ENCODE peak calls at places on chromosomes 1 and 21, in four cellular contexts. A is HepG2, V is Panc1, Z is K562. J is an unnamed sample.

GRCh38 chr1:213409971-213410370 is 358.9 kb downstream of the RPS6KC1 start:
- DNase-seq in A (no peak), V (no peak), Z (no peak), J (no peak)

GRCh38 chr1:15709226-15709625 is 25.1 kb downstream of the PLEKHM2 start:
- DNase-seq in A (no peak), V (no peak), Z (no peak), J (no peak)

GRCh38 chr1:243505986-243506689 is 250.3 kb downstream of the SDCCAG8 start:
- DNase-seq in A (peak), V (no peak), Z (peak), J (no peak)

GRCh38 chr21:45528028-45528705 is 14.1 kb downstream of the SLC19A1 start:
- DNase-seq in A (no peak), V (no peak), Z (no peak), J (no peak)

GRCh38 chr1:174021611-174022079 is 512 bp downstream of the RC3H1 start:
- DNase-seq in A (peak), V (no peak), Z (peak), J (no peak)

GRCh38 chr1:39574646-39575045 is 1.9 kb downstream of the PABPC4 start:
- DNase-seq in A (peak), V (no peak), Z (peak), J (no peak)

GRCh38 chr1:31709060-31709459 is 5.2 kb upstream of the COL16A1 start:
- DNase-seq in A (no peak), V (no peak), Z (no peak), J (no peak)

GRCh38 chr1:59061876-59062275 is 235.0 kb upstream of the FGGY start:
- DNase-seq in A (no peak), V (no peak), Z (no peak), J (peak)

GRCh38 chr1:8822383-8823294 is 5.2 kb upstream of the RERE start:
- DNase-seq in A (peak), V (no peak), Z (peak), J (peak)

GRCh38 chr1:247467008-247467572 is 9.2 kb upstream of the OR2B11 start:
- DNase-seq in A (no peak), V (no peak), Z (no peak), J (no peak)

GRCh38 chr1:80531182-80531581 is 1269.6 kb upstream of the ADGRL2 start:
- DNase-seq in A (no peak), V (no peak), Z (no peak), J (peak)

GRCh38 chr1:51518730-51519047 is 377 bp downstream of the EPS15 start:
- DNase-seq in A (peak), V (no peak), Z (peak), J (no peak)

GRCh38 chr21:46091118-46091517 is 6.8 kb upstream of the COL6A2 start:
- DNase-seq in A (no peak), V (no peak), Z (no peak), J (no peak)

GRCh38 chr1:45001011-45001481 is 10.1 kb downstream of the HECTD3 start:
- DNase-seq in A (no peak), V (no peak), Z (no peak), J (no peak)

GRCh38 chr21:37936010-37936785 is 19.9 kb upstream of the KCNJ6 start:
- DNase-seq in A (no peak), V (no peak), Z (no peak), J (no peak)

GRCh38 chr1:34479731-34480130 is 275.1 kb upstream of the GJB5 start:
- DNase-seq in A (no peak), V (no peak), Z (no peak), J (no peak)

GRCh38 chr1:17370618-17371017 is 1.4 kb upstream of the PADI6 start:
- DNase-seq in A (peak), V (no peak), Z (peak), J (peak)

GRCh38 chr1:228376262-228376628 is 30.4 kb downstream of the TRIM11 start:
- DNase-seq in A (no peak), V (no peak), Z (no peak), J (no peak)

GRCh38 chr1:30191154-30191702 is 532.2 kb downstream of the MATN1 start:
- DNase-seq in A (no peak), V (no peak), Z (peak), J (peak)

GRCh38 chr1:48056365-48056764 is 59.2 kb upstream of the TRABD2B start:
- DNase-seq in A (no peak), V (no peak), Z (no peak), J (no peak)

GRCh38 chr1:239802275-239802674 is 289.4 kb upstream of the FMN2 start:
- DNase-seq in A (no peak), V (no peak), Z (no peak), J (no peak)

GRCh38 chr1:157111396-157112165 is 12.0 kb upstream of the ETV3L start:
- DNase-seq in A (no peak), V (no peak), Z (no peak), J (no peak)

GRCh38 chr21:45971487-45972352 is 9.8 kb upstream of the COL6A1 start:
- DNase-seq in A (no peak), V (no peak), Z (no peak), J (no peak)

GRCh38 chr21:43284700-43285099 is 115.9 kb downstream of the CRYAA start:
- DNase-seq in A (no peak), V (no peak), Z (no peak), J (no peak)

GRCh38 chr1:206892351-206892984 is 4.8 kb upstream of the IL24 start:
- DNase-seq in A (no peak), V (no peak), Z (no peak), J (no peak)

GRCh38 chr21:28537371-28538079 is 455.2 kb downstream of the LTN1 start:
- DNase-seq in A (no peak), V (no peak), Z (no peak), J (no peak)

GRCh38 chr1:209383907-209384709 is 199.4 kb upstream of the CAMK1G start:
- DNase-seq in A (no peak), V (no peak), Z (no peak), J (no peak)

GRCh38 chr1:169650551-169650950 is 20.6 kb upstream of the SELP start:
- DNase-seq in A (no peak), V (no peak), Z (no peak), J (no peak)

GRCh38 chr1:27745466-27745865 is 19.7 kb downstream of the FAM76A start:
- DNase-seq in A (no peak), V (no peak), Z (no peak), J (no peak)

GRCh38 chr1:187566371-187566770 is 737.6 kb downstream of the PLA2G4A start:
- DNase-seq in A (no peak), V (no peak), Z (no peak), J (no peak)

GRCh38 chr1:235648407-235648907 is 1.1 kb downstream of the GNG4 start:
- DNase-seq in A (no peak), V (no peak), Z (no peak), J (no peak)

GRCh38 chr1:98126740-98127139 is 205.9 kb upstream of the DPYD start:
- DNase-seq in A (no peak), V (no peak), Z (no peak), J (no peak)

GRCh38 chr1:5765465-5765864 is 226.8 kb downstream of the NPHP4 start:
- DNase-seq in A (no peak), V (no peak), Z (no peak), J (no peak)

GRCh38 chr1:56573311-56573710 is 6.1 kb downstream of the PLPP3 start:
- DNase-seq in A (no peak), V (no peak), Z (no peak), J (no peak)

GRCh38 chr1:167373398-167373797 is 144.9 kb downstream of the CD247 start:
- DNase-seq in A (no peak), V (no peak), Z (peak), J (no peak)
- TF ChIP-seq TCF7L2 in A (no peak), V (no peak), Z (no peak), J (no peak)

DNA sequence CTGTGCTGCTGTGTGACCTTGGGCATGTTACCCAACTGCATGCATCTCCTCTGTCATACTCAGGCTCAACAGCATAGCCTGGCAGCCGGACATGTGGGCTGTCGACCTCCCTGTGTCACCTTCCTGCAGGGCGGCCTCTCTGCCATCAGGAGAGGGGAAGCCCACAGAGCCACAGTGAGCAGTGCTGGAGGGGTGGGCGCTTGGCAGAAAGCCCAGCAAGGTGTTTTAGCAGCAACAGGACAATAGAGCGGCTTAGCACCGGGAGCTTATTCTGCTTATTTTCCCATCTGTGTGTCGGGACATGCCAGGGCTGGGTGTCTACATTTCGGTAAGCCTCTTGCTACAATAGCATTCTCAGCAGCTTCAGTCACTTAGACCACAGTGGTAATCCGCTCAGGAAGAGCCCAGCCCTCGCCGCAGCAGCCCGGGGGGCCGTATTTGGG is 22.8 kb upstream of the CDK18 start:
- DNase-seq in A (no peak), V (no peak), Z (no peak), J (no peak)
- TF ChIP-seq TCF7L2 in A (no peak), V (no peak), Z (no peak), J (no peak)

DNA sequence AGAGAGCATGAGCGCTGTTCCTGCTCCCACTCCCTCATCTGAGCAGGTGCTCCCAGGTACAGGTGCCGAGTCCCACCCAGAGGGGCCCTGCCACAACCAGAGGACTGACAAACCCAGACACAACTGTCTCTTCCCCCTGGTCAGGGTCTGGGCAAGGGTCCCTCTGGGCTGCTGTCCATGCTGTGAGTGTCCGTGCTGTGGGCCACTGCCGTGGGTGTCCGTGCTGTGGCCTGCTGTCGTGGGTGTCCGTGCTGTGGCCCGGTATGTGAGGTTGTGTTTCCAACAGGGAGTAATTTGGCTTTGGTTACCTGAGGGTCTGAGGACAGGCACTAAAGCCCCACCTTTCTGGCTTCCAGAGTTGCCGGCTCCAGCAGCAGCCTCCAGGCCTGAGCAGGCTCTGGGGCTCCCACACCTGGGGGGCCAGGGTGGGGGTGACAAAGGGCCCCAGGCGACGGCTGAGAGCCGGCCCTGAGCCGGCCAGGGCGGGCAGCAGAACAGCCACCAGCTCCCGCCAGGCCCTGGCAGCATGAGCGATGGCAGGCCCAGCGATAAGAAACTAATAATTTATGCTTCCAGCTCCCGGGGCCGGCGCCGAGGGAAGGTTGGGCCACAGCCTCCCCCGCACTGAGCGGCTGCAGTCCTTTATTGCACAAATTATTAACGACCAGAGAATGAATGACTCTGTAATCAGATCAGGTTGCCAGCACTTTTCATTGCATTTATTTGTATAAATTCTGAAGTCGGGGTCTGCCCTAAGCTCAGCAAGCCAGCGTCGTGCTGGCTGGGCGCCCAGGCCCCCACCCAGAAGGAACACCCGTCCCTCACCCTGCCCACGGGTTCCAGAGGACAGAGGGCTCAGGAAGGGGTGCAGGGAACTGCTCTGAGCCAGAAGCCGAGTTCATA is 7.3 kb upstream of the SAMD11 start:
- DNase-seq in A (no peak), V (no peak), Z (peak), J (no peak)
- TF ChIP-seq TCF7L2 in A (no peak), V (no peak), Z (no peak), J (no peak)

GRCh38 chr1:145750444-145750843 is 31.1 kb downstream of the CD160 start:
- DNase-seq in A (no peak), V (no peak), Z (no peak), J (no peak)

GRCh38 chr1:145747398-145748247 is 28.3 kb downstream of the CD160 start:
- DNase-seq in A (no peak), V (no peak), Z (no peak), J (no peak)

GRCh38 chr1:145757420-145757819 is 38.1 kb downstream of the CD160 start:
- DNase-seq in A (no peak), V (no peak), Z (no peak), J (no peak)

GRCh38 chr1:145751491-145752021 is 32.3 kb downstream of the CD160 start:
- DNase-seq in A (no peak), V (no peak), Z (no peak), J (no peak)
- TF ChIP-seq TCF7L2 in A (no peak), V (no peak), Z (no peak), J (no peak)

GRCh38 chr1:153431427-153431826 is 15.1 kb downstream of the S100A7A start:
- DNase-seq in A (no peak), V (no peak), Z (no peak), J (no peak)
- TF ChIP-seq TCF7L2 in A (no peak), V (no peak), Z (no peak), J (no peak)

GRCh38 chr1:55276671-55277376 is 61.7 kb upstream of the USP24 start:
- DNase-seq in A (no peak), V (no peak), Z (no peak), J (no peak)
- TF ChIP-seq TCF7L2 in A (no peak), V (no peak), Z (no peak), J (no peak)

GRCh38 chr1:93079685-93080141 is 630 bp downstream of the MTF2 start:
- DNase-seq in A (no peak), V (no peak), Z (peak), J (no peak)

GRCh38 chr1:93080424-93080823 is 1.3 kb downstream of the MTF2 start:
- DNase-seq in A (peak), V (peak), Z (peak), J (peak)

GRCh38 chr1:93082313-93082712 is 3.2 kb downstream of the MTF2 start:
- DNase-seq in A (no peak), V (no peak), Z (no peak), J (no peak)

GRCh38 chr1:93083979-93084378 is 4.9 kb downstream of the MTF2 start:
- DNase-seq in A (no peak), V (no peak), Z (no peak), J (no peak)

GRCh38 chr1:93081716-93082115 is 2.6 kb downstream of the MTF2 start:
- DNase-seq in A (no peak), V (no peak), Z (no peak), J (no peak)
- TF ChIP-seq TCF7L2 in A (no peak), V (no peak), Z (no peak), J (no peak)